ENCODE peak calls at places on chromosome 3, in six cellular contexts. One of them, this sample, is unnamed.

GRCh38 chr3:56890448-56891083 is 88.8 kb upstream of the ARHGEF3 start:
- DNase-seq in AG20443: no peak
- DNase-seq in central memory CD4-positive, alpha-beta T cell: peak
- DNase-seq in stimulated activated CD8-positive, alpha-beta memory T cell treated with anti-CD3 and anti-CD28 coated beads, Interleukin-12 subunit alpha, Interleukin-12 subunit beta, amount 100 ng/mL, for 1 hour: no peak
- DNase-seq in activated CD4-positive, alpha-beta T cell treated with anti-CD3 and anti-CD28 coated beads, Interleukin-2, amount 50 U/mL, for 24 hours: no peak
- DNase-seq in AG08396: no peak
- DNase-seq in this sample: no peak

GRCh38 chr3:179716226-179716625 is 63.4 kb downstream of the USP13 start:
- DNase-seq in central memory CD4-positive, alpha-beta T cell: no peak
- DNase-seq in AG20443: no peak
- DNase-seq in AG08396: no peak
- DNase-seq in activated CD4-positive, alpha-beta T cell treated with anti-CD3 and anti-CD28 coated beads, Interleukin-2, amount 50 U/mL, for 24 hours: no peak
- DNase-seq in stimulated activated CD8-positive, alpha-beta memory T cell treated with anti-CD3 and anti-CD28 coated beads, Interleukin-12 subunit alpha, Interleukin-12 subunit beta, amount 100 ng/mL, for 1 hour: no peak
- DNase-seq in this sample: no peak

GRCh38 chr3:115186351-115187148 is 39.5 kb upstream of the ZBTB20 start:
- DNase-seq in AG08396: no peak
- DNase-seq in AG20443: no peak
- DNase-seq in stimulated activated CD8-positive, alpha-beta memory T cell treated with anti-CD3 and anti-CD28 coated beads, Interleukin-12 subunit alpha, Interleukin-12 subunit beta, amount 100 ng/mL, for 1 hour: no peak
- DNase-seq in central memory CD4-positive, alpha-beta T cell: no peak
- DNase-seq in activated CD4-positive, alpha-beta T cell treated with anti-CD3 and anti-CD28 coated beads, Interleukin-2, amount 50 U/mL, for 24 hours: no peak
- DNase-seq in this sample: no peak

GRCh38 chr3:146156060-146156459 is 4.9 kb downstream of the PLOD2 start:
- DNase-seq in central memory CD4-positive, alpha-beta T cell: no peak
- DNase-seq in AG20443: peak
- DNase-seq in activated CD4-positive, alpha-beta T cell treated with anti-CD3 and anti-CD28 coated beads, Interleukin-2, amount 50 U/mL, for 24 hours: no peak
- DNase-seq in AG08396: no peak
- DNase-seq in stimulated activated CD8-positive, alpha-beta memory T cell treated with anti-CD3 and anti-CD28 coated beads, Interleukin-12 subunit alpha, Interleukin-12 subunit beta, amount 100 ng/mL, for 1 hour: no peak
- DNase-seq in this sample: no peak

GRCh38 chr3:114420072-114420471 is 126.2 kb downstream of the TIGIT start:
- DNase-seq in AG08396: no peak
- DNase-seq in activated CD4-positive, alpha-beta T cell treated with anti-CD3 and anti-CD28 coated beads, Interleukin-2, amount 50 U/mL, for 24 hours: no peak
- DNase-seq in AG20443: no peak
- DNase-seq in stimulated activated CD8-positive, alpha-beta memory T cell treated with anti-CD3 and anti-CD28 coated beads, Interleukin-12 subunit alpha, Interleukin-12 subunit beta, amount 100 ng/mL, for 1 hour: no peak
- DNase-seq in central memory CD4-positive, alpha-beta T cell: no peak
- DNase-seq in this sample: no peak

GRCh38 chr3:79167651-79168416 is 600.0 kb downstream of the ROBO1 start:
- DNase-seq in activated CD4-positive, alpha-beta T cell treated with anti-CD3 and anti-CD28 coated beads, Interleukin-2, amount 50 U/mL, for 24 hours: no peak
- DNase-seq in AG20443: peak
- DNase-seq in AG08396: peak
- DNase-seq in stimulated activated CD8-positive, alpha-beta memory T cell treated with anti-CD3 and anti-CD28 coated beads, Interleukin-12 subunit alpha, Interleukin-12 subunit beta, amount 100 ng/mL, for 1 hour: no peak
- DNase-seq in central memory CD4-positive, alpha-beta T cell: no peak
- DNase-seq in this sample: no peak

GRCh38 chr3:30035935-30036567 is 570.4 kb upstream of the TGFBR2 start:
- DNase-seq in AG08396: no peak
- DNase-seq in activated CD4-positive, alpha-beta T cell treated with anti-CD3 and anti-CD28 coated beads, Interleukin-2, amount 50 U/mL, for 24 hours: no peak
- DNase-seq in AG20443: peak
- DNase-seq in central memory CD4-positive, alpha-beta T cell: no peak
- DNase-seq in stimulated activated CD8-positive, alpha-beta memory T cell treated with anti-CD3 and anti-CD28 coated beads, Interleukin-12 subunit alpha, Interleukin-12 subunit beta, amount 100 ng/mL, for 1 hour: no peak
- DNase-seq in this sample: no peak

GRCh38 chr3:13873818-13874217 is 6.1 kb downstream of the WNT7A start:
- DNase-seq in AG20443: no peak
- DNase-seq in central memory CD4-positive, alpha-beta T cell: no peak
- DNase-seq in activated CD4-positive, alpha-beta T cell treated with anti-CD3 and anti-CD28 coated beads, Interleukin-2, amount 50 U/mL, for 24 hours: no peak
- DNase-seq in AG08396: no peak
- DNase-seq in stimulated activated CD8-positive, alpha-beta memory T cell treated with anti-CD3 and anti-CD28 coated beads, Interleukin-12 subunit alpha, Interleukin-12 subunit beta, amount 100 ng/mL, for 1 hour: no peak
- DNase-seq in this sample: no peak

GRCh38 chr3:88589131-88589530 is 439.4 kb downstream of the C3orf38 start:
- DNase-seq in central memory CD4-positive, alpha-beta T cell: no peak
- DNase-seq in AG08396: no peak
- DNase-seq in AG20443: no peak
- DNase-seq in stimulated activated CD8-positive, alpha-beta memory T cell treated with anti-CD3 and anti-CD28 coated beads, Interleukin-12 subunit alpha, Interleukin-12 subunit beta, amount 100 ng/mL, for 1 hour: no peak
- DNase-seq in activated CD4-positive, alpha-beta T cell treated with anti-CD3 and anti-CD28 coated beads, Interleukin-2, amount 50 U/mL, for 24 hours: no peak
- DNase-seq in this sample: no peak

GRCh38 chr3:136070953-136071949 is 105.7 kb downstream of the PPP2R3A start:
- DNase-seq in central memory CD4-positive, alpha-beta T cell: no peak
- DNase-seq in AG08396: peak
- DNase-seq in stimulated activated CD8-positive, alpha-beta memory T cell treated with anti-CD3 and anti-CD28 coated beads, Interleukin-12 subunit alpha, Interleukin-12 subunit beta, amount 100 ng/mL, for 1 hour: no peak
- DNase-seq in activated CD4-positive, alpha-beta T cell treated with anti-CD3 and anti-CD28 coated beads, Interleukin-2, amount 50 U/mL, for 24 hours: no peak
- DNase-seq in AG20443: peak
- DNase-seq in this sample: no peak

GRCh38 chr3:16474304-16474703 is 39.2 kb downstream of the RFTN1 start:
- DNase-seq in activated CD4-positive, alpha-beta T cell treated with anti-CD3 and anti-CD28 coated beads, Interleukin-2, amount 50 U/mL, for 24 hours: no peak
- DNase-seq in central memory CD4-positive, alpha-beta T cell: no peak
- DNase-seq in AG08396: no peak
- DNase-seq in stimulated activated CD8-positive, alpha-beta memory T cell treated with anti-CD3 and anti-CD28 coated beads, Interleukin-12 subunit alpha, Interleukin-12 subunit beta, amount 100 ng/mL, for 1 hour: no peak
- DNase-seq in AG20443: no peak
- DNase-seq in this sample: no peak

GRCh38 chr3:169818330-169818729 is 5.6 kb upstream of the LRRC34 start:
- DNase-seq in AG08396: no peak
- DNase-seq in stimulated activated CD8-positive, alpha-beta memory T cell treated with anti-CD3 and anti-CD28 coated beads, Interleukin-12 subunit alpha, Interleukin-12 subunit beta, amount 100 ng/mL, for 1 hour: no peak
- DNase-seq in activated CD4-positive, alpha-beta T cell treated with anti-CD3 and anti-CD28 coated beads, Interleukin-2, amount 50 U/mL, for 24 hours: no peak
- DNase-seq in AG20443: no peak
- DNase-seq in central memory CD4-positive, alpha-beta T cell: no peak
- DNase-seq in this sample: no peak

This sample was measured in CMK.